ENCODE peak calls at places on chromosomes 1 and 21, in seven cellular contexts. One of them, this sample, is unnamed.

GRCh38 chr1:43653339-43653738 is 3.4 kb downstream of the KDM4A start:
- DNase-seq in K562: no peak
- DNase-seq in lung: no peak
- DNase-seq in ascending aorta: no peak
- DNase-seq in tibial artery: no peak
- DNase-seq in pancreas: no peak
- DNase-seq in lower lobe of right lung: no peak
- DNase-seq in this sample: no peak

GRCh38 chr1:172999349-172999748 is 51.4 kb downstream of the TNFSF18 start:
- DNase-seq in K562: no peak
- DNase-seq in lung: no peak
- DNase-seq in ascending aorta: no peak
- DNase-seq in tibial artery: no peak
- DNase-seq in pancreas: no peak
- DNase-seq in lower lobe of right lung: no peak
- DNase-seq in this sample: no peak

GRCh38 chr1:39063191-39063590 is 37.0 kb downstream of the NDUFS5 start:
- DNase-seq in K562: no peak
- DNase-seq in lung: no peak
- DNase-seq in ascending aorta: no peak
- DNase-seq in tibial artery: no peak
- DNase-seq in pancreas: peak
- DNase-seq in lower lobe of right lung: peak
- DNase-seq in this sample: no peak

GRCh38 chr1:3170566-3171453 is 101.8 kb downstream of the PRDM16 start:
- DNase-seq in K562: no peak
- DNase-seq in lung: peak
- DNase-seq in ascending aorta: peak
- DNase-seq in tibial artery: peak
- DNase-seq in pancreas: peak
- DNase-seq in lower lobe of right lung: peak
- DNase-seq in this sample: peak

GRCh38 chr1:212967767-212968166 is 17.4 kb downstream of the VASH2 start:
- DNase-seq in K562: peak
- DNase-seq in lung: no peak
- DNase-seq in ascending aorta: no peak
- DNase-seq in tibial artery: no peak
- DNase-seq in pancreas: no peak
- DNase-seq in lower lobe of right lung: no peak
- DNase-seq in this sample: no peak

GRCh38 chr1:53634571-53634979 is 104.4 kb downstream of the GLIS1 start:
- DNase-seq in K562: no peak
- DNase-seq in lung: no peak
- DNase-seq in ascending aorta: no peak
- DNase-seq in tibial artery: peak
- DNase-seq in pancreas: peak
- DNase-seq in lower lobe of right lung: no peak
- DNase-seq in this sample: no peak

GRCh38 chr1:22402336-22403053 is 49.2 kb upstream of the ZBTB40 start:
- DNase-seq in K562: no peak
- DNase-seq in lung: no peak
- DNase-seq in ascending aorta: no peak
- DNase-seq in tibial artery: no peak
- DNase-seq in pancreas: no peak
- DNase-seq in lower lobe of right lung: no peak
- DNase-seq in this sample: no peak

GRCh38 chr1:246372502-246372901 is 134.6 kb downstream of the SMYD3 start:
- DNase-seq in K562: no peak
- DNase-seq in lung: no peak
- DNase-seq in ascending aorta: no peak
- DNase-seq in tibial artery: no peak
- DNase-seq in pancreas: no peak
- DNase-seq in lower lobe of right lung: no peak
- DNase-seq in this sample: peak

GRCh38 chr1:240435996-240436566 is 175.9 kb downstream of the GREM2 start:
- DNase-seq in K562: no peak
- DNase-seq in lung: no peak
- DNase-seq in ascending aorta: no peak
- DNase-seq in tibial artery: no peak
- DNase-seq in pancreas: no peak
- DNase-seq in lower lobe of right lung: no peak
- DNase-seq in this sample: no peak

GRCh38 chr1:164846731-164847691 is 288.0 kb downstream of the PBX1 start:
- DNase-seq in K562: no peak
- DNase-seq in lung: no peak
- DNase-seq in ascending aorta: no peak
- DNase-seq in tibial artery: no peak
- DNase-seq in pancreas: no peak
- DNase-seq in lower lobe of right lung: no peak
- DNase-seq in this sample: no peak

GRCh38 chr1:182114627-182115023 is 53.1 kb upstream of the ZNF648 start:
- DNase-seq in K562: peak
- DNase-seq in lung: no peak
- DNase-seq in ascending aorta: no peak
- DNase-seq in tibial artery: no peak
- DNase-seq in pancreas: no peak
- DNase-seq in lower lobe of right lung: no peak
- DNase-seq in this sample: no peak

GRCh38 chr1:62209931-62210595 is 15.4 kb downstream of the L1TD1 start:
- DNase-seq in K562: no peak
- DNase-seq in lung: no peak
- DNase-seq in ascending aorta: no peak
- DNase-seq in tibial artery: no peak
- DNase-seq in pancreas: no peak
- DNase-seq in lower lobe of right lung: no peak
- DNase-seq in this sample: no peak

GRCh38 chr21:17576080-17576835 is 36.4 kb downstream of the BTG3 start:
- DNase-seq in K562: no peak
- DNase-seq in lung: no peak
- DNase-seq in ascending aorta: no peak
- DNase-seq in tibial artery: no peak
- DNase-seq in pancreas: no peak
- DNase-seq in lower lobe of right lung: no peak
- DNase-seq in this sample: no peak

GRCh38 chr21:43771698-43772367 is 4.3 kb downstream of the CSTB start:
- DNase-seq in K562: no peak
- DNase-seq in lung: no peak
- DNase-seq in ascending aorta: no peak
- DNase-seq in tibial artery: no peak
- DNase-seq in pancreas: no peak
- DNase-seq in lower lobe of right lung: no peak
- DNase-seq in this sample: no peak

GRCh38 chr1:54788462-54788861 is 12.7 kb downstream of the TTC22 start:
- DNase-seq in K562: no peak
- DNase-seq in lung: no peak
- DNase-seq in ascending aorta: no peak
- DNase-seq in tibial artery: no peak
- DNase-seq in pancreas: no peak
- DNase-seq in lower lobe of right lung: no peak
- DNase-seq in this sample: no peak

GRCh38 chr1:234851450-234852438 is 241.8 kb upstream of the IRF2BP2 start:
- DNase-seq in K562: no peak
- DNase-seq in lung: no peak
- DNase-seq in ascending aorta: no peak
- DNase-seq in tibial artery: no peak
- DNase-seq in pancreas: no peak
- DNase-seq in lower lobe of right lung: peak
- DNase-seq in this sample: no peak

GRCh38 chr21:42849759-42850412 is 29.5 kb downstream of the WDR4 start:
- DNase-seq in K562: no peak
- DNase-seq in lung: no peak
- DNase-seq in ascending aorta: no peak
- DNase-seq in tibial artery: no peak
- DNase-seq in pancreas: no peak
- DNase-seq in lower lobe of right lung: no peak
- DNase-seq in this sample: no peak

GRCh38 chr1:39615086-39615662 is 24.3 kb downstream of the HEYL start:
- DNase-seq in K562: no peak
- DNase-seq in lung: no peak
- DNase-seq in ascending aorta: no peak
- DNase-seq in tibial artery: no peak
- DNase-seq in pancreas: no peak
- DNase-seq in lower lobe of right lung: no peak
- DNase-seq in this sample: no peak

GRCh38 chr1:34199927-34200326 is 23.2 kb downstream of the C1orf94 start:
- DNase-seq in K562: no peak
- DNase-seq in lung: no peak
- DNase-seq in ascending aorta: no peak
- DNase-seq in tibial artery: no peak
- DNase-seq in pancreas: no peak
- DNase-seq in lower lobe of right lung: no peak
- DNase-seq in this sample: no peak

GRCh38 chr21:25359724-25360123 is 247.6 kb downstream of the MRPL39 start:
- DNase-seq in K562: no peak
- DNase-seq in lung: no peak
- DNase-seq in ascending aorta: no peak
- DNase-seq in tibial artery: no peak
- DNase-seq in pancreas: no peak
- DNase-seq in lower lobe of right lung: no peak
- DNase-seq in this sample: no peak

GRCh38 chr1:179860667-179861066 is 16.9 kb downstream of the TOR1AIP2 start:
- DNase-seq in K562: no peak
- DNase-seq in lung: no peak
- DNase-seq in ascending aorta: no peak
- DNase-seq in tibial artery: no peak
- DNase-seq in pancreas: no peak
- DNase-seq in lower lobe of right lung: no peak
- DNase-seq in this sample: no peak

GRCh38 chr21:37237764-37238163 is 29.4 kb downstream of the VPS26C start:
- DNase-seq in K562: no peak
- DNase-seq in lung: no peak
- DNase-seq in ascending aorta: no peak
- DNase-seq in tibial artery: no peak
- DNase-seq in pancreas: no peak
- DNase-seq in lower lobe of right lung: no peak
- DNase-seq in this sample: no peak

GRCh38 chr1:208166340-208167138 is 77.6 kb downstream of the PLXNA2 start:
- DNase-seq in K562: no peak
- DNase-seq in lung: peak
- DNase-seq in ascending aorta: no peak
- DNase-seq in tibial artery: peak
- DNase-seq in pancreas: no peak
- DNase-seq in lower lobe of right lung: no peak
- DNase-seq in this sample: no peak

DNA sequence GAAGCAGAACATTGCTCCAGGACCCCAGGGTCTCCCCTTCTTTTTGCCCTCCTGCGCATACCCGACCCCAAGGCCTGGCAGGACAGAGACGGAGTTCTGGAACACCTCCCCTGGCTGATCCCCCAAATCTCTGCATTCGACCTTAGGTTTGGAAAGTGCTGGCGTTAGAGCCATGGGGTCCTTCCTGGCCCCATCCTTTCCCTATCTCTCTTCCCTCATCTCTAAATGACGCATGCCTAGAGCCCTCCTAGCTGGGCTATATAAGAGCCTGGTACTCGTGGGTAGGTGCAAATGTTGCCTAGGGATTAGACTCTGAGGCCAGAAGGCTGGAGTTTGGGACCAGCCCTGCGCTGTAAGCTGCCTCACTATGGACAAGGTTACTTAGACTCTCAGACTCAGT is 16.6 kb downstream of the SLC26A9 start:
- DNase-seq in K562: no peak
- DNase-seq in lung: no peak
- DNase-seq in ascending aorta: no peak
- DNase-seq in tibial artery: peak
- DNase-seq in pancreas: peak
- DNase-seq in lower lobe of right lung: no peak
- DNase-seq in this sample: no peak
- H3K27ac ChIP-seq in K562: no peak
- H3K27ac ChIP-seq in lung: no peak
- H3K27ac ChIP-seq in ascending aorta: no peak
- H3K27ac ChIP-seq in tibial artery: no peak
- H3K27ac ChIP-seq in pancreas: no peak
- H3K27ac ChIP-seq in lower lobe of right lung: no peak
- H3K27ac ChIP-seq in this sample: no peak

GRCh38 chr1:153403421-153404085 is 12.7 kb upstream of the S100A8 start:
- DNase-seq in K562: no peak
- DNase-seq in lung: no peak
- DNase-seq in ascending aorta: no peak
- DNase-seq in tibial artery: peak
- DNase-seq in pancreas: no peak
- DNase-seq in lower lobe of right lung: no peak
- DNase-seq in this sample: no peak

GRCh38 chr1:153401461-153401860 is 10.6 kb upstream of the S100A8 start:
- DNase-seq in K562: no peak
- DNase-seq in lung: no peak
- DNase-seq in ascending aorta: no peak
- DNase-seq in tibial artery: no peak
- DNase-seq in pancreas: no peak
- DNase-seq in lower lobe of right lung: no peak
- DNase-seq in this sample: no peak

GRCh38 chr1:153402226-153402625 is 11.4 kb upstream of the S100A8 start:
- DNase-seq in K562: no peak
- DNase-seq in lung: no peak
- DNase-seq in ascending aorta: no peak
- DNase-seq in tibial artery: no peak
- DNase-seq in pancreas: no peak
- DNase-seq in lower lobe of right lung: no peak
- DNase-seq in this sample: no peak

GRCh38 chr1:153404086-153404635 is 12.2 kb upstream of the S100A7A start:
- DNase-seq in K562: no peak
- DNase-seq in lung: no peak
- DNase-seq in ascending aorta: no peak
- DNase-seq in tibial artery: no peak
- DNase-seq in pancreas: no peak
- DNase-seq in lower lobe of right lung: no peak
- DNase-seq in this sample: no peak

DNA sequence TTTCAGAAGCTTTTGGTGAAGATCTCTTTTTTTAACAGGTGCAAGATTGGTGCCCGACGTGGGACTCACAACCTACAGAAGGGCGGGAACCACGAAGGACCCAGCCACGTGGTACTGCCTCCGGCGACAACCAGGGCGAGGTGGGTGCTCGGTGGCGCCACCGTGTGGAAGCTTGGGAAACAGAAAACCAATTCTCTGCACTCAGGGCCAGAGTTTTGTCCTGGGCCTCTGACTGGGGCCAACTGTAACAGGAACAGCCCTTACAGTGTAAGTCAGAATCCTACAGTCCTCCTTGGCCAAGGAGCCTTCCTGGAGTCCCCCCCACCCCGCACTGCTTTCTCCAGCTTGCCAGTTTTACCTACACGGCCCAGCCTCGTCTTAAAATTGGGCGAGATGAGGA is 11.6 kb upstream of the S100A7A start:
- DNase-seq in K562: peak
- DNase-seq in lung: peak
- DNase-seq in ascending aorta: no peak
- DNase-seq in tibial artery: peak
- DNase-seq in pancreas: peak
- DNase-seq in lower lobe of right lung: peak
- DNase-seq in this sample: peak
- TF ChIP-seq CTCF in K562: peak
- TF ChIP-seq CTCF in lung: peak
- TF ChIP-seq CTCF in ascending aorta: peak
- TF ChIP-seq CTCF in tibial artery: peak
- TF ChIP-seq CTCF in pancreas: peak
- TF ChIP-seq CTCF in lower lobe of right lung: peak
- TF ChIP-seq CTCF in this sample: peak

GRCh38 chr1:201092738-201093137 is 19.5 kb downstream of the CACNA1S start:
- DNase-seq in K562: no peak
- DNase-seq in lung: no peak
- DNase-seq in ascending aorta: no peak
- DNase-seq in tibial artery: no peak
- DNase-seq in pancreas: no peak
- DNase-seq in lower lobe of right lung: no peak
- DNase-seq in this sample: peak
- H3K4me3 ChIP-seq in K562: no peak
- H3K4me3 ChIP-seq in lung: no peak
- H3K4me3 ChIP-seq in ascending aorta: no peak
- H3K4me3 ChIP-seq in tibial artery: no peak
- H3K4me3 ChIP-seq in pancreas: no peak
- H3K4me3 ChIP-seq in lower lobe of right lung: no peak
- H3K4me3 ChIP-seq in this sample: no peak

GRCh38 chr1:4971666-4972065 is 317.3 kb downstream of the AJAP1 start:
- DNase-seq in K562: no peak
- DNase-seq in lung: no peak
- DNase-seq in ascending aorta: no peak
- DNase-seq in tibial artery: no peak
- DNase-seq in pancreas: no peak
- DNase-seq in lower lobe of right lung: no peak
- DNase-seq in this sample: no peak
- H3K27ac ChIP-seq in K562: no peak
- H3K27ac ChIP-seq in lung: no peak
- H3K27ac ChIP-seq in ascending aorta: no peak
- H3K27ac ChIP-seq in tibial artery: no peak
- H3K27ac ChIP-seq in pancreas: no peak
- H3K27ac ChIP-seq in lower lobe of right lung: no peak
- H3K27ac ChIP-seq in this sample: no peak

This sample was measured in psoas muscle.